ENCODE peak calls at places on chromosome 19, in seven cellular contexts. C, Y, M, G, O, F and S are unnamed samples.

GRCh38 chr19:38675611-38676010 is 28.2 kb downstream of the ACTN4 start:
- DNase-seq in C (no peak), Y (no peak), M (no peak), G (no peak), O (no peak), F (no peak), S (no peak)

GRCh38 chr19:21321134-21321533 is 8.1 kb downstream of the ZNF708 start:
- DNase-seq in C (no peak), Y (no peak), M (no peak), G (no peak), O (no peak), F (no peak), S (no peak)

GRCh38 chr19:40688987-40689338 is 1.5 kb downstream of the NUMBL start:
- DNase-seq in C (no peak), Y (no peak), M (no peak), G (no peak), O (no peak), F (no peak), S (no peak)

GRCh38 chr19:41546386-41546789 is 29.6 kb upstream of the CEACAM21 start:
- DNase-seq in C (no peak), Y (no peak), M (no peak), G (no peak), O (no peak), F (peak; percentile 83), S (no peak)

GRCh38 chr19:1213391-1214286 is 8.1 kb downstream of the STK11 start:
- DNase-seq in C (peak; percentile 74), Y (peak; percentile 61), M (no peak), G (no peak), O (peak; percentile 73), F (no peak), S (no peak)

GRCh38 chr19:14525729-14526128 is 3.7 kb upstream of the TECR start:
- DNase-seq in C (no peak), Y (no peak), M (no peak), G (no peak), O (no peak), F (no peak), S (no peak)

GRCh38 chr19:3210347-3211017 is 14.0 kb upstream of the CELF5 start:
- DNase-seq in C (no peak), Y (peak; percentile 67), M (no peak), G (no peak), O (peak; percentile 67), F (peak; percentile 63), S (no peak)

GRCh38 chr19:35863018-35863417 is 5.4 kb upstream of the APLP1 start:
- DNase-seq in C (no peak), Y (no peak), M (no peak), G (no peak), O (no peak), F (no peak), S (no peak)

GRCh38 chr19:40921005-40921897 is 39.2 kb upstream of the CYP2A7 start:
- DNase-seq in C (no peak), Y (peak; percentile 88), M (no peak), G (peak; percentile 22), O (peak; percentile 65), F (no peak), S (no peak)

GRCh38 chr19:40982594-40983101 is 8.4 kb upstream of the CYP2B6 start:
- DNase-seq in C (no peak), Y (no peak), M (no peak), G (no peak), O (no peak), F (no peak), S (no peak)

GRCh38 chr19:55641376-55642152 is 762 bp downstream of the ZNF580 start:
- DNase-seq in C (no peak), Y (no peak), M (no peak), G (peak; percentile 18), O (no peak), F (peak; percentile 47), S (no peak)

GRCh38 chr19:14061081-14061749 is 661 bp downstream of the PALM3 start:
- DNase-seq in C (no peak), Y (no peak), M (no peak), G (peak; percentile 37), O (peak; percentile 53), F (no peak), S (no peak)

GRCh38 chr19:13700621-13701020 is 63.7 kb upstream of the MRI1 start:
- DNase-seq in C (no peak), Y (no peak), M (no peak), G (no peak), O (no peak), F (no peak), S (no peak)

GRCh38 chr19:2167896-2168618 is 4.3 kb downstream of the DOT1L start:
- DNase-seq in C (peak; percentile 77), Y (peak; percentile 74), M (peak; percentile 49), G (peak; percentile 49), O (peak; percentile 40), F (peak; percentile 21), S (no peak)

GRCh38 chr19:4909172-4909896 is at the start of gene UHRF1:
- DNase-seq in C (no peak), Y (no peak), M (no peak), G (no peak), O (no peak), F (peak; percentile 86), S (no peak)

GRCh38 chr19:16645140-16645539 is 14.8 kb downstream of the SMIM7 start:
- DNase-seq in C (no peak), Y (no peak), M (no peak), G (no peak), O (no peak), F (no peak), S (peak; percentile 75)

GRCh38 chr19:16650821-16651220 is 9.1 kb downstream of the SMIM7 start:
- DNase-seq in C (no peak), Y (no peak), M (no peak), G (no peak), O (no peak), F (no peak), S (no peak)

GRCh38 chr19:16654151-16654550 is 5.8 kb downstream of the SMIM7 start:
- DNase-seq in C (no peak), Y (no peak), M (no peak), G (no peak), O (no peak), F (no peak), S (no peak)

GRCh38 chr19:16654621-16655020 is 5.3 kb downstream of the SMIM7 start:
- DNase-seq in C (no peak), Y (no peak), M (no peak), G (no peak), O (no peak), F (no peak), S (no peak)

GRCh38 chr19:16649734-16650133 is 10.2 kb downstream of the SMIM7 start:
- DNase-seq in C (peak; percentile 63), Y (no peak), M (no peak), G (no peak), O (no peak), F (no peak), S (no peak)
- TF ChIP-seq CTCF in C (no peak), Y (no peak), M (no peak), G (no peak), O (no peak), F (no peak), S (no peak)

GRCh38 chr19:47471381-47471732 is 336 bp downstream of the SLC8A2 start:
- DNase-seq in C (no peak), Y (no peak), M (no peak), G (no peak), O (no peak), F (no peak), S (no peak)
- H3K4me3 ChIP-seq in C (peak overlapping the region; percentile 25), Y (no peak overlapping the region), M (no peak overlapping the region), G (peak overlapping the region; percentile 26), O (peak overlapping the region; percentile 41), F (no peak overlapping the region), S (peak overlapping the region; percentile 72)

GRCh38 chr19:49553451-49554271 is 25.9 kb downstream of the RCN3 start:
- DNase-seq in C (no peak), Y (no peak), M (no peak), G (peak; percentile 86), O (peak; percentile 77), F (no peak), S (no peak)

GRCh38 chr19:49555600-49556411 is 24.6 kb downstream of the NOSIP start:
- DNase-seq in C (no peak), Y (peak; percentile 86), M (no peak), G (peak; percentile 90), O (peak; percentile 54), F (peak; percentile 71), S (no peak)

GRCh38 chr19:49551531-49551930 is 23.7 kb downstream of the RCN3 start:
- DNase-seq in C (no peak), Y (no peak), M (no peak), G (no peak), O (no peak), F (no peak), S (no peak)

GRCh38 chr19:49554701-49555181 is 25.6 kb downstream of the NOSIP start:
- DNase-seq in C (peak; percentile 63), Y (no peak), M (no peak), G (peak; percentile 51), O (no peak), F (no peak), S (no peak)

DNA sequence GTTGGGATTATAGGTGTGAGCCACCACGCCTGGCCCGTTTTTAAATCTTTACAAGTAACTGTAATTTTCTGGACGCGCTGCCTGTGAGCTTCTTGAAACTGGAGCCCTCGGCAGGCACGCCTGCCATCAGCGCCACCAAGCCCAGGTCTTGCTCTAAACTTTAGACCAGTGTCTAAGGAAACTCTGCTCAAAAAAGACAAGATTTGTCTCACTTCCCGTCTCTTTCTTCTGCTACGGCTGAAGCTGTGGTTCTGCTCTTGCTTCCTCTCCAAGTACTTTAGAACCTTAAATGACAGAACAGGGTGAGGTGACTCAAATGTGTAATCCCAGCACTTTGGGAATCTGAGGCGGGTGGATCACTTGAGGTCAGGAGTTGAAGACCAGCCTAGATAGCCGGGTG is 24.9 kb downstream of the RCN3 start:
- DNase-seq in C (no peak), Y (no peak), M (no peak), G (no peak), O (no peak), F (no peak), S (no peak)
- H3K27ac ChIP-seq in C (no peak overlapping the region), Y (no peak overlapping the region), M (peak overlapping the region; percentile 6), G (peak overlapping the region; percentile 33), O (peak overlapping the region; percentile 79), F (no peak overlapping the region), S (no peak overlapping the region)

DNA sequence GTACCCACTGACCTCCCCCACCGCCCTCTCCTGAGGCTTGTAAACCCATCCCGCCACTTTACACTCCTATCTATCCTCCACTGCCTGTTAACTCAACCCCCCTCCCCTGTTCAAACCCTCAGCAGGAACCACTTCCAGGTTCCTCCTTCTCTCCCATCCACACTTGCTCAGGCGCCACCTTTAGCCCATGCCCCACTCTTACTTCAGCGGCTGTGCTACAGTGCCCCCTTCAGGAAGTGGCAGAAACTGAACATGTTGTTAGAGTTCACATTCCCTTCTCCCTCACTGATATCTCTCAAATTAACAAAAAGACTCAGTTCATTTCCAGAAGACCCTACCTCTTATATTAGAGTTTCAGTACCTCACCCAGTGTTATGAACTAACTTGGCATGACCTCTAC is 49.4 kb downstream of the ZNF91 start:
- DNase-seq in C (no peak), Y (no peak), M (no peak), G (no peak), O (no peak), F (no peak), S (no peak)
- TF ChIP-seq CTCF in C (no peak), Y (no peak), M (no peak), G (no peak), O (no peak), F (peak; percentile 54), S (no peak)